ENCODE peak calls at places on chromosomes 16 and 17, in seven cellular contexts. G is activated naive CD4-positive, alpha-beta T cell treated with anti-CD3 and anti-CD28 coated beads for 36 hours; J is T follicular helper cell; F is A172; H is CD4-positive, CD25-positive, alpha-beta regulatory T cell; N is SHP77; K is iPS DF 19.7. R is an unnamed sample.

GRCh38 chr17:43905985-43906852 is 1.1 kb downstream of the MPP2 start:
- DNase-seq in G (peak), J (no peak), F (no peak), H (no peak), N (peak), K (no peak), R (peak)

GRCh38 chr17:81926451-81927144 is 937 bp downstream of the MAFG start:
- DNase-seq in G (peak), J (peak), F (peak), H (peak), N (peak), K (no peak), R (peak)

GRCh38 chr17:7839199-7839889 is 5.3 kb downstream of the KDM6B start:
- DNase-seq in G (peak), J (no peak), F (no peak), H (no peak), N (no peak), K (no peak), R (no peak)

GRCh38 chr17:17902357-17902756 is 65.6 kb upstream of the SREBF1 start:
- DNase-seq in G (no peak), J (no peak), F (no peak), H (no peak), N (peak), K (no peak), R (no peak)

GRCh38 chr16:918741-919657 is 51.8 kb downstream of the LMF1 start:
- DNase-seq in G (no peak), J (no peak), F (no peak), H (no peak), N (no peak), K (no peak), R (no peak)

GRCh38 chr17:7184091-7184488 is 4.9 kb upstream of the ASGR1 start:
- DNase-seq in G (no peak), J (no peak), F (no peak), H (no peak), N (peak), K (no peak), R (no peak)

GRCh38 chr16:53692146-53692545 is 11.5 kb downstream of the RPGRIP1L start:
- DNase-seq in G (no peak), J (no peak), F (no peak), H (no peak), N (no peak), K (no peak), R (no peak)

GRCh38 chr16:4936181-4936990 is 562 bp downstream of the PPL start:
- DNase-seq in G (no peak), J (no peak), F (no peak), H (no peak), N (peak), K (no peak), R (no peak)

GRCh38 chr17:46818319-46818928 is at the start of gene WNT3:
- DNase-seq in G (peak), J (peak), F (no peak), H (peak), N (no peak), K (no peak), R (no peak)

GRCh38 chr17:7097940-7098339 is 16.7 kb downstream of the ASGR2 start:
- DNase-seq in G (no peak), J (no peak), F (no peak), H (no peak), N (no peak), K (no peak), R (no peak)

GRCh38 chr16:1183235-1183907 is 30.5 kb downstream of the CACNA1H start:
- DNase-seq in G (no peak), J (no peak), F (peak), H (no peak), N (peak), K (no peak), R (peak)

GRCh38 chr16:26391833-26392232 is 674.9 kb upstream of the C16orf82 start:
- DNase-seq in G (no peak), J (no peak), F (no peak), H (no peak), N (peak), K (peak), R (no peak)

GRCh38 chr16:50674831-50675230 is 6.3 kb downstream of the SNX20 start:
- DNase-seq in G (no peak), J (no peak), F (peak), H (no peak), N (no peak), K (no peak), R (no peak)

GRCh38 chr17:39064374-39064773 is 87.1 kb downstream of the PLXDC1 start:
- DNase-seq in G (no peak), J (no peak), F (peak), H (no peak), N (no peak), K (no peak), R (no peak)

GRCh38 chr16:12917653-12918052 is 16.3 kb downstream of the SHISA9 start:
- DNase-seq in G (no peak), J (no peak), F (peak), H (no peak), N (no peak), K (no peak), R (no peak)

GRCh38 chr17:4881761-4882555 is 17.4 kb upstream of the C17orf107 start:
- DNase-seq in G (peak), J (peak), F (peak), H (peak), N (peak), K (no peak), R (peak)

GRCh38 chr16:3479654-3480216 is 15.6 kb downstream of the C16orf90 start:
- DNase-seq in G (no peak), J (no peak), F (no peak), H (no peak), N (no peak), K (no peak), R (no peak)

GRCh38 chr17:80986046-80986445 is 5.6 kb upstream of the CHMP6 start:
- DNase-seq in G (no peak), J (no peak), F (no peak), H (no peak), N (no peak), K (no peak), R (no peak)

GRCh38 chr16:15849209-15849981 is 7.4 kb downstream of the MYH11 start:
- DNase-seq in G (no peak), J (no peak), F (no peak), H (no peak), N (no peak), K (no peak), R (no peak)

GRCh38 chr16:28291651-28292626 is at the start of gene SBK1:
- DNase-seq in G (peak), J (peak), F (peak), H (peak), N (peak), K (no peak), R (no peak)

R was measured in NT2/D1.